ENCODE peak calls at places on chromosome 9, in four cellular contexts. R, D, M and Y are unnamed samples.

GRCh38 chr9:105195259-105195658 is 49.2 kb upstream of the SLC44A1 start:
- DNase-seq in R (no peak), D (no peak), M (no peak), Y (no peak)

GRCh38 chr9:103364753-103365152 is 369.6 kb downstream of the CYLC2 start:
- DNase-seq in R (no peak), D (no peak), M (no peak), Y (no peak)

GRCh38 chr9:131279196-131279926 is 3.1 kb upstream of the FAM78A start:
- DNase-seq in R (no peak), D (no peak), M (no peak), Y (no peak)

GRCh38 chr9:72228282-72228681 is 79.0 kb downstream of the GDA start:
- DNase-seq in R (no peak), D (no peak), M (no peak), Y (no peak)

GRCh38 chr9:75198436-75198835 is 110.1 kb downstream of the OSTF1 start:
- DNase-seq in R (no peak), D (no peak), M (no peak), Y (no peak)

GRCh38 chr9:134286513-134287245 is 39.6 kb upstream of the RXRA start:
- DNase-seq in R (no peak), D (no peak), M (no peak), Y (no peak)

GRCh38 chr9:109101810-109102209 is 17.9 kb downstream of the TMEM245 start:
- DNase-seq in R (no peak), D (no peak), M (no peak), Y (peak; percentile 27)

GRCh38 chr9:130334915-130335314 is 69.4 kb downstream of the HMCN2 start:
- DNase-seq in R (no peak), D (no peak), M (no peak), Y (no peak)

GRCh38 chr9:70802206-70802605 is 319.2 kb downstream of the TRPM3 start:
- DNase-seq in R (peak; percentile 52), D (no peak), M (no peak), Y (no peak)

GRCh38 chr9:73104342-73104741 is 47.3 kb upstream of the ANXA1 start:
- DNase-seq in R (no peak), D (no peak), M (no peak), Y (no peak)

GRCh38 chr9:132800038-132800648 is 77.9 kb downstream of the AK8 start:
- DNase-seq in R (peak; percentile 2), D (peak; percentile 76), M (peak; percentile 74), Y (peak; percentile 81)

GRCh38 chr9:126123927-126124326 is 202.7 kb upstream of the MVB12B start:
- DNase-seq in R (no peak), D (no peak), M (peak; percentile 5), Y (peak; percentile 2)

GRCh38 chr9:4259489-4259888 is 40.4 kb downstream of the GLIS3 start:
- DNase-seq in R (no peak), D (no peak), M (no peak), Y (no peak)

GRCh38 chr9:127402401-127403090 is 5.6 kb downstream of the SLC2A8 start:
- DNase-seq in R (no peak), D (no peak), M (no peak), Y (no peak)

GRCh38 chr9:93126825-93127368 is 7.2 kb downstream of the NINJ1 start:
- DNase-seq in R (no peak), D (no peak), M (peak; percentile 33), Y (no peak)

GRCh38 chr9:93128715-93129224 is 5.3 kb downstream of the NINJ1 start:
- DNase-seq in R (no peak), D (no peak), M (peak; percentile 25), Y (no peak)

GRCh38 chr9:93126151-93126781 is 7.8 kb downstream of the NINJ1 start:
- DNase-seq in R (no peak), D (no peak), M (peak; percentile 39), Y (no peak)

GRCh38 chr9:93128011-93128714 is 5.9 kb downstream of the NINJ1 start:
- DNase-seq in R (no peak), D (no peak), M (peak; percentile 27), Y (no peak)

GRCh38 chr9:93127395-93127911 is 6.6 kb downstream of the NINJ1 start:
- DNase-seq in R (no peak), D (peak; percentile 54), M (peak; percentile 54), Y (no peak)
- TF ChIP-seq CTCF in R (no peak), D (no peak), M (no peak), Y (no peak)

GRCh38 chr9:97638666-97639065 is 5.0 kb downstream of the NCBP1 start:
- DNase-seq in R (no peak), D (no peak), M (no peak), Y (no peak)
- TF ChIP-seq CTCF in R (peak; percentile 20), D (no peak), M (no peak), Y (no peak)

GRCh38 chr9:68705636-68706578 is 867 bp downstream of the PIP5K1B start:
- DNase-seq in R (no peak), D (peak; percentile 36), M (peak; percentile 57), Y (peak; percentile 58)
- TF ChIP-seq CTCF in R (no peak), D (no peak), M (no peak), Y (peak; percentile 44)

GRCh38 chr9:86945868-86946711 is 1.2 kb downstream of the GAS1 start:
- DNase-seq in R (no peak), D (peak; percentile 78), M (peak; percentile 68), Y (peak; percentile 42)
- TF ChIP-seq CTCF in R (no peak), D (peak; percentile 6), M (no peak), Y (no peak)

GRCh38 chr9:123775885-123776284 is 154.0 kb downstream of the DENND1A start:
- DNase-seq in R (no peak), D (no peak), M (no peak), Y (no peak)
- TF ChIP-seq CTCF in R (no peak), D (no peak), M (no peak), Y (no peak)